ENCODE peak calls at places on chromosome 20, in five cellular contexts. One of them, this sample, is unnamed.

GRCh38 chr20:22723659-22724058 is 139.3 kb upstream of the FOXA2 start:
- DNase-seq in central memory CD8-positive, alpha-beta T cell: no peak
- DNase-seq in SW 1271: no peak
- DNase-seq in AG04449: peak; percentile 7
- DNase-seq in iris pigment epithelial cell: peak; percentile 51
- DNase-seq in this sample: no peak

GRCh38 chr20:1401431-1401907 is 8.6 kb upstream of the FKBP1A start:
- DNase-seq in SW 1271: no peak
- DNase-seq in central memory CD8-positive, alpha-beta T cell: no peak
- DNase-seq in AG04449: no peak
- DNase-seq in iris pigment epithelial cell: no peak
- DNase-seq in this sample: no peak

GRCh38 chr20:46746972-46747371 is 37.5 kb downstream of the SLC2A10 start:
- DNase-seq in AG04449: peak; percentile 3
- DNase-seq in SW 1271: no peak
- DNase-seq in iris pigment epithelial cell: peak; percentile 33
- DNase-seq in central memory CD8-positive, alpha-beta T cell: no peak
- DNase-seq in this sample: no peak

GRCh38 chr20:23435675-23436539 is 3.6 kb upstream of the CSTL1 start:
- DNase-seq in SW 1271: no peak
- DNase-seq in AG04449: no peak
- DNase-seq in iris pigment epithelial cell: no peak
- DNase-seq in central memory CD8-positive, alpha-beta T cell: no peak
- DNase-seq in this sample: no peak

GRCh38 chr20:58264271-58264670 is 35.8 kb upstream of the ANKRD60 start:
- DNase-seq in AG04449: no peak
- DNase-seq in SW 1271: no peak
- DNase-seq in iris pigment epithelial cell: no peak
- DNase-seq in central memory CD8-positive, alpha-beta T cell: no peak
- DNase-seq in this sample: no peak

GRCh38 chr20:32206383-32207210 is 946 bp downstream of the PLAGL2 start:
- DNase-seq in AG04449: no peak
- DNase-seq in central memory CD8-positive, alpha-beta T cell: no peak
- DNase-seq in iris pigment epithelial cell: no peak
- DNase-seq in SW 1271: no peak
- DNase-seq in this sample: no peak

GRCh38 chr20:2984956-2985661 is 58.3 kb upstream of the GNRH2 start:
- DNase-seq in AG04449: peak; percentile 26
- DNase-seq in iris pigment epithelial cell: peak; percentile 77
- DNase-seq in SW 1271: no peak
- DNase-seq in central memory CD8-positive, alpha-beta T cell: no peak
- DNase-seq in this sample: peak; percentile 32

GRCh38 chr20:47358672-47359532 is 2.4 kb upstream of the ZMYND8 start:
- DNase-seq in iris pigment epithelial cell: peak; percentile 97
- DNase-seq in AG04449: peak; percentile 91
- DNase-seq in SW 1271: no peak
- DNase-seq in central memory CD8-positive, alpha-beta T cell: no peak
- DNase-seq in this sample: no peak

GRCh38 chr20:11790047-11790446 is 127.6 kb upstream of the BTBD3 start:
- DNase-seq in iris pigment epithelial cell: no peak
- DNase-seq in SW 1271: no peak
- DNase-seq in central memory CD8-positive, alpha-beta T cell: no peak
- DNase-seq in AG04449: no peak
- DNase-seq in this sample: no peak

GRCh38 chr20:58660855-58661254 is 9.8 kb downstream of the STX16 start:
- DNase-seq in central memory CD8-positive, alpha-beta T cell: no peak
- DNase-seq in AG04449: no peak
- DNase-seq in SW 1271: no peak
- DNase-seq in iris pigment epithelial cell: no peak
- DNase-seq in this sample: no peak

GRCh38 chr20:52820641-52821292 is 151.4 kb upstream of the TSHZ2 start:
- DNase-seq in SW 1271: no peak
- DNase-seq in AG04449: no peak
- DNase-seq in iris pigment epithelial cell: no peak
- DNase-seq in central memory CD8-positive, alpha-beta T cell: no peak
- DNase-seq in this sample: no peak

GRCh38 chr20:39874049-39874893 is 814.8 kb downstream of the MAFB start:
- DNase-seq in AG04449: no peak
- DNase-seq in central memory CD8-positive, alpha-beta T cell: no peak
- DNase-seq in iris pigment epithelial cell: peak; percentile 34
- DNase-seq in SW 1271: peak; percentile 73
- DNase-seq in this sample: peak; percentile 73

GRCh38 chr20:60695223-60695622 is 556.8 kb upstream of the CDH4 start:
- DNase-seq in SW 1271: peak; percentile 75
- DNase-seq in iris pigment epithelial cell: peak; percentile 71
- DNase-seq in AG04449: peak; percentile 69
- DNase-seq in central memory CD8-positive, alpha-beta T cell: no peak
- DNase-seq in this sample: peak; percentile 71

GRCh38 chr20:60262967-60263603 is 304.9 kb downstream of the CDH26 start:
- DNase-seq in iris pigment epithelial cell: no peak
- DNase-seq in SW 1271: peak; percentile 20
- DNase-seq in AG04449: no peak
- DNase-seq in central memory CD8-positive, alpha-beta T cell: peak; percentile 25
- DNase-seq in this sample: no peak

GRCh38 chr20:54086444-54087134 is 16.2 kb upstream of the BCAS1 start:
- DNase-seq in iris pigment epithelial cell: peak; percentile 14
- DNase-seq in AG04449: no peak
- DNase-seq in central memory CD8-positive, alpha-beta T cell: no peak
- DNase-seq in SW 1271: no peak
- DNase-seq in this sample: peak; percentile 4

GRCh38 chr20:33664085-33664761 is 2.1 kb downstream of the C20orf144 start:
- DNase-seq in iris pigment epithelial cell: no peak
- DNase-seq in AG04449: no peak
- DNase-seq in SW 1271: no peak
- DNase-seq in central memory CD8-positive, alpha-beta T cell: no peak
- DNase-seq in this sample: no peak

GRCh38 chr20:11454966-11455799 is 462.5 kb upstream of the BTBD3 start:
- DNase-seq in AG04449: peak; percentile 49
- DNase-seq in SW 1271: no peak
- DNase-seq in central memory CD8-positive, alpha-beta T cell: no peak
- DNase-seq in iris pigment epithelial cell: peak; percentile 91
- DNase-seq in this sample: no peak

GRCh38 chr20:5741089-5741488 is 9.1 kb upstream of the SHLD1 start:
- DNase-seq in iris pigment epithelial cell: no peak
- DNase-seq in AG04449: no peak
- DNase-seq in central memory CD8-positive, alpha-beta T cell: no peak
- DNase-seq in SW 1271: no peak
- DNase-seq in this sample: no peak

GRCh38 chr20:17613328-17614175 is 43.7 kb downstream of the DSTN start:
- DNase-seq in central memory CD8-positive, alpha-beta T cell: no peak
- DNase-seq in iris pigment epithelial cell: no peak
- DNase-seq in SW 1271: no peak
- DNase-seq in AG04449: no peak
- DNase-seq in this sample: no peak

This sample was measured in AG04450.